ENCODE peak calls at places on chromosomes 5 and 9, in five cellular contexts. One of them, this sample, is unnamed. For H3K9me3, the result is how much of the 10 kb centered on the place peaks cover.

GRCh38 chr5:33999986-34000385 is 7.9 kb downstream of the AMACR start:
- DNase-seq in heart left ventricle: no peak
- DNase-seq in ovary: no peak
- DNase-seq in breast epithelium: no peak
- DNase-seq in spleen: no peak
- DNase-seq in this sample: no peak

GRCh38 chr9:130421802-130422276 is 22.9 kb upstream of the ASS1 start:
- DNase-seq in spleen: no peak
- DNase-seq in ovary: no peak
- DNase-seq in breast epithelium: no peak
- DNase-seq in heart left ventricle: no peak
- DNase-seq in this sample: no peak

GRCh38 chr5:133285583-133286021 is 233.8 kb downstream of the HSPA4 start:
- DNase-seq in ovary: no peak
- DNase-seq in heart left ventricle: peak
- DNase-seq in breast epithelium: peak
- DNase-seq in spleen: no peak
- DNase-seq in this sample: peak

GRCh38 chr9:4550777-4551476 is 60.7 kb downstream of the SLC1A1 start:
- DNase-seq in heart left ventricle: no peak
- DNase-seq in ovary: no peak
- DNase-seq in breast epithelium: no peak
- DNase-seq in spleen: no peak
- DNase-seq in this sample: no peak

GRCh38 chr5:81045389-81045807 is 85.2 kb downstream of the RASGRF2 start:
- DNase-seq in spleen: no peak
- DNase-seq in ovary: no peak
- DNase-seq in breast epithelium: no peak
- DNase-seq in heart left ventricle: no peak
- DNase-seq in this sample: no peak

GRCh38 chr9:93126151-93126781 is 7.8 kb downstream of the NINJ1 start:
- DNase-seq in ovary: no peak
- DNase-seq in breast epithelium: no peak
- DNase-seq in spleen: peak
- DNase-seq in heart left ventricle: peak
- DNase-seq in this sample: no peak

GRCh38 chr5:5145651-5146529 is 5.8 kb downstream of the ADAMTS16 start:
- DNase-seq in heart left ventricle: no peak
- DNase-seq in spleen: no peak
- DNase-seq in ovary: no peak
- DNase-seq in breast epithelium: no peak
- DNase-seq in this sample: no peak

GRCh38 chr5:34991486-34992238 is 56.1 kb downstream of the AGXT2 start:
- DNase-seq in breast epithelium: no peak
- DNase-seq in ovary: no peak
- DNase-seq in spleen: no peak
- DNase-seq in heart left ventricle: no peak
- DNase-seq in this sample: no peak

GRCh38 chr9:126501383-126502331 is 112.1 kb upstream of the LMX1B start:
- DNase-seq in heart left ventricle: peak
- DNase-seq in breast epithelium: no peak
- DNase-seq in spleen: peak
- DNase-seq in ovary: no peak
- DNase-seq in this sample: no peak

GRCh38 chr9:6703898-6704639 is 53.7 kb upstream of the KDM4C start:
- DNase-seq in ovary: peak
- DNase-seq in spleen: peak
- DNase-seq in breast epithelium: peak
- DNase-seq in heart left ventricle: peak
- DNase-seq in this sample: peak

GRCh38 chr9:112361602-112362001 is 18.3 kb upstream of the HSDL2 start:
- DNase-seq in heart left ventricle: no peak
- DNase-seq in ovary: no peak
- DNase-seq in spleen: no peak
- DNase-seq in breast epithelium: no peak
- DNase-seq in this sample: no peak

GRCh38 chr9:111891910-111892499 is 4.6 kb upstream of the UGCG start:
- DNase-seq in breast epithelium: no peak
- DNase-seq in heart left ventricle: no peak
- DNase-seq in ovary: no peak
- DNase-seq in spleen: no peak
- DNase-seq in this sample: no peak

GRCh38 chr5:109748545-109748944 is 58.8 kb downstream of the MAN2A1 start:
- DNase-seq in spleen: no peak
- DNase-seq in ovary: no peak
- DNase-seq in heart left ventricle: no peak
- DNase-seq in breast epithelium: no peak
- DNase-seq in this sample: no peak

GRCh38 chr5:176481659-176482213 is 33.6 kb downstream of the FAF2 start:
- DNase-seq in ovary: no peak
- DNase-seq in breast epithelium: no peak
- DNase-seq in heart left ventricle: no peak
- DNase-seq in spleen: no peak
- DNase-seq in this sample: no peak

GRCh38 chr5:31626156-31626555 is 12.8 kb upstream of the PDZD2 start:
- DNase-seq in ovary: no peak
- DNase-seq in heart left ventricle: no peak
- DNase-seq in spleen: no peak
- DNase-seq in breast epithelium: peak
- DNase-seq in this sample: peak

GRCh38 chr9:6488395-6488794 is 75.4 kb downstream of the UHRF2 start:
- DNase-seq in ovary: no peak
- DNase-seq in heart left ventricle: no peak
- DNase-seq in spleen: no peak
- DNase-seq in breast epithelium: no peak
- DNase-seq in this sample: no peak

GRCh38 chr5:150541397-150541675 is 33.4 kb downstream of the NDST1 start:
- DNase-seq in spleen: peak
- DNase-seq in heart left ventricle: no peak
- DNase-seq in breast epithelium: no peak
- DNase-seq in ovary: no peak
- DNase-seq in this sample: no peak
- H3K27ac ChIP-seq in spleen: peak
- H3K27ac ChIP-seq in heart left ventricle: peak
- H3K27ac ChIP-seq in breast epithelium: peak
- H3K27ac ChIP-seq in ovary: peak
- H3K27ac ChIP-seq in this sample: no peak

GRCh38 chr9:87420884-87421283 is 76.8 kb upstream of the DAPK1 start:
- DNase-seq in breast epithelium: no peak
- DNase-seq in spleen: no peak
- DNase-seq in heart left ventricle: no peak
- DNase-seq in ovary: no peak
- DNase-seq in this sample: no peak
- H3K9me3 ChIP-seq in breast epithelium: under half
- H3K9me3 ChIP-seq in spleen: under half
- H3K9me3 ChIP-seq in heart left ventricle: under half
- H3K9me3 ChIP-seq in ovary: under half
- H3K9me3 ChIP-seq in this sample: under half

GRCh38 chr9:101486693-101487442 is 46.8 kb upstream of the RNF20 start:
- DNase-seq in ovary: peak
- DNase-seq in breast epithelium: no peak
- DNase-seq in heart left ventricle: peak
- DNase-seq in spleen: peak
- DNase-seq in this sample: peak
- TF ChIP-seq CTCF in ovary: peak
- TF ChIP-seq CTCF in breast epithelium: no peak
- TF ChIP-seq CTCF in heart left ventricle: peak
- TF ChIP-seq CTCF in spleen: no peak
- TF ChIP-seq CTCF in this sample: no peak

DNA sequence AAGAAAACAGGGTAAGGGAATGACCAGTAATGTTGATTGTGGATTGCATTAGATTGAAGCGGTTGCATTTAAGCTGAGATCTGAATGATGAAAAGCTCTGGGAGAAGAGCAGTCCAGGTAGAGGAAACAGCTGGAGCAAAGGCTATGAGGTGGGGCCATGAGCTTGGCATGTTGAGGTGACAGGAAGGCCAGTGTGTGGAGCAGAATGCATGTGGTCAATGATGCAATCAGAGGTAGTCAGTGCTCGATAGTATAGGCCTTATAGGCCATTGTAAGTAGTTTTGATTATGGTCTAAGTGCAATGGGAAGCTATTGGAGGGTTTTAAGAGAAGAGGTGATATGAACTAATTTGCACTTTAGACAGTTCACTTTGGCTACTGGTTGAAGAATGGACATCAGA is 270.4 kb downstream of the ARHGAP26 start:
- DNase-seq in breast epithelium: no peak
- DNase-seq in spleen: no peak
- DNase-seq in ovary: no peak
- DNase-seq in heart left ventricle: no peak
- DNase-seq in this sample: no peak
- H3K27ac ChIP-seq in breast epithelium: no peak
- H3K27ac ChIP-seq in spleen: no peak
- H3K27ac ChIP-seq in ovary: no peak
- H3K27ac ChIP-seq in heart left ventricle: no peak
- H3K27ac ChIP-seq in this sample: no peak

DNA sequence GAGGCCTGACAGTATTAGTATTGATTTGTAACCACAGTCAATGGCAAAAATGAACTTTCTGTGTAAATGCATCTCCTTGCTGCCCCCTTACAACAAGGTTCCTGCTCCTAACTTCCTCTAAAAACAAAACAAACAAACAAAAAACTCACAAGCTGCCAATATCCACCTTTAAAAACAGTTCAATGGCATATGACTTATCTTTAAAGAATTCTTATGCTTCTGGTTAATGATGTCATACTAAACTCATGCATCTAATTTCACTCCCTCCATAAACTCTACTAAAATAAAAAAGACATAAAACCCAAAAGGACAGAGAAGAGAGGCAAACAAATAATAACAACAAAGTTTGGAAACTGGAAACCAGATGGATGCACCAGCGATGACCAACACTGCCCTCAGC is 9.0 kb upstream of the OR1N1 start:
- DNase-seq in ovary: no peak
- DNase-seq in breast epithelium: no peak
- DNase-seq in spleen: no peak
- DNase-seq in heart left ventricle: no peak
- DNase-seq in this sample: no peak
- H3K9me3 ChIP-seq in ovary: under half
- H3K9me3 ChIP-seq in breast epithelium: under half
- H3K9me3 ChIP-seq in spleen: under half
- H3K9me3 ChIP-seq in heart left ventricle: under half
- H3K9me3 ChIP-seq in this sample: under half